ENCODE peak calls at places on chromosomes 11 and 22, in seven cellular contexts. One of them, this sample, is unnamed.

GRCh38 chr11:131598305-131598704 is 227.9 kb downstream of the NTM start:
- DNase-seq in heart left ventricle: no peak
- DNase-seq in HepG2: no peak
- DNase-seq in fibroblast of the aortic adventitia: no peak
- DNase-seq in cardiac fibroblast: no peak
- DNase-seq in GM23248: no peak
- DNase-seq in lung: no peak
- DNase-seq in this sample: no peak

GRCh38 chr11:59253001-59253400 is 40.3 kb upstream of the MPEG1 start:
- DNase-seq in heart left ventricle: no peak
- DNase-seq in HepG2: no peak
- DNase-seq in fibroblast of the aortic adventitia: no peak
- DNase-seq in cardiac fibroblast: no peak
- DNase-seq in GM23248: no peak
- DNase-seq in lung: no peak
- DNase-seq in this sample: no peak

GRCh38 chr22:49154433-49154832 is 673.2 kb downstream of the BRD1 start:
- DNase-seq in heart left ventricle: no peak
- DNase-seq in HepG2: no peak
- DNase-seq in fibroblast of the aortic adventitia: no peak
- DNase-seq in cardiac fibroblast: no peak
- DNase-seq in GM23248: no peak
- DNase-seq in lung: no peak
- DNase-seq in this sample: no peak

GRCh38 chr11:112997829-112998228 is 36.6 kb downstream of the NCAM1 start:
- DNase-seq in heart left ventricle: no peak
- DNase-seq in HepG2: no peak
- DNase-seq in fibroblast of the aortic adventitia: no peak
- DNase-seq in cardiac fibroblast: no peak
- DNase-seq in GM23248: no peak
- DNase-seq in lung: no peak
- DNase-seq in this sample: no peak

GRCh38 chr11:93000511-93001476 is 31.3 kb downstream of the MTNR1B start:
- DNase-seq in heart left ventricle: no peak
- DNase-seq in HepG2: peak
- DNase-seq in fibroblast of the aortic adventitia: peak
- DNase-seq in cardiac fibroblast: peak
- DNase-seq in GM23248: peak
- DNase-seq in lung: no peak
- DNase-seq in this sample: no peak

GRCh38 chr22:24244144-24244787 is 616 bp downstream of the GGT5 start:
- DNase-seq in heart left ventricle: peak
- DNase-seq in HepG2: no peak
- DNase-seq in fibroblast of the aortic adventitia: peak
- DNase-seq in cardiac fibroblast: peak
- DNase-seq in GM23248: peak
- DNase-seq in lung: no peak
- DNase-seq in this sample: no peak

GRCh38 chr11:75768112-75768908 is at the start of gene DGAT2:
- DNase-seq in heart left ventricle: peak
- DNase-seq in HepG2: peak
- DNase-seq in fibroblast of the aortic adventitia: peak
- DNase-seq in cardiac fibroblast: peak
- DNase-seq in GM23248: peak
- DNase-seq in lung: peak
- DNase-seq in this sample: peak

GRCh38 chr11:92050305-92050704 is 174.3 kb upstream of the FAT3 start:
- DNase-seq in heart left ventricle: no peak
- DNase-seq in HepG2: no peak
- DNase-seq in fibroblast of the aortic adventitia: no peak
- DNase-seq in cardiac fibroblast: no peak
- DNase-seq in GM23248: no peak
- DNase-seq in lung: no peak
- DNase-seq in this sample: no peak

GRCh38 chr11:67024410-67024809 is 1.5 kb downstream of the SYT12 start:
- DNase-seq in heart left ventricle: no peak
- DNase-seq in HepG2: no peak
- DNase-seq in fibroblast of the aortic adventitia: no peak
- DNase-seq in cardiac fibroblast: no peak
- DNase-seq in GM23248: no peak
- DNase-seq in lung: no peak
- DNase-seq in this sample: no peak

GRCh38 chr11:10326080-10326964 is 21.4 kb downstream of the ADM start:
- DNase-seq in heart left ventricle: no peak
- DNase-seq in HepG2: peak
- DNase-seq in fibroblast of the aortic adventitia: peak
- DNase-seq in cardiac fibroblast: peak
- DNase-seq in GM23248: peak
- DNase-seq in lung: no peak
- DNase-seq in this sample: peak

GRCh38 chr11:315051-315481 is 1.2 kb downstream of the IFITM1 start:
- DNase-seq in heart left ventricle: no peak
- DNase-seq in HepG2: peak
- DNase-seq in fibroblast of the aortic adventitia: no peak
- DNase-seq in cardiac fibroblast: no peak
- DNase-seq in GM23248: peak
- DNase-seq in lung: no peak
- DNase-seq in this sample: no peak

GRCh38 chr11:313304-313786 is 495 bp upstream of the IFITM1 start:
- DNase-seq in heart left ventricle: peak
- DNase-seq in HepG2: no peak
- DNase-seq in fibroblast of the aortic adventitia: no peak
- DNase-seq in cardiac fibroblast: peak
- DNase-seq in GM23248: peak
- DNase-seq in lung: no peak
- DNase-seq in this sample: no peak

GRCh38 chr11:312092-312816 is 1.6 kb upstream of the IFITM1 start:
- DNase-seq in heart left ventricle: no peak
- DNase-seq in HepG2: no peak
- DNase-seq in fibroblast of the aortic adventitia: peak
- DNase-seq in cardiac fibroblast: peak
- DNase-seq in GM23248: no peak
- DNase-seq in lung: no peak
- DNase-seq in this sample: no peak

GRCh38 chr11:315516-315994 is 1.7 kb downstream of the IFITM1 start:
- DNase-seq in heart left ventricle: no peak
- DNase-seq in HepG2: no peak
- DNase-seq in fibroblast of the aortic adventitia: no peak
- DNase-seq in cardiac fibroblast: no peak
- DNase-seq in GM23248: no peak
- DNase-seq in lung: no peak
- DNase-seq in this sample: no peak

DNA sequence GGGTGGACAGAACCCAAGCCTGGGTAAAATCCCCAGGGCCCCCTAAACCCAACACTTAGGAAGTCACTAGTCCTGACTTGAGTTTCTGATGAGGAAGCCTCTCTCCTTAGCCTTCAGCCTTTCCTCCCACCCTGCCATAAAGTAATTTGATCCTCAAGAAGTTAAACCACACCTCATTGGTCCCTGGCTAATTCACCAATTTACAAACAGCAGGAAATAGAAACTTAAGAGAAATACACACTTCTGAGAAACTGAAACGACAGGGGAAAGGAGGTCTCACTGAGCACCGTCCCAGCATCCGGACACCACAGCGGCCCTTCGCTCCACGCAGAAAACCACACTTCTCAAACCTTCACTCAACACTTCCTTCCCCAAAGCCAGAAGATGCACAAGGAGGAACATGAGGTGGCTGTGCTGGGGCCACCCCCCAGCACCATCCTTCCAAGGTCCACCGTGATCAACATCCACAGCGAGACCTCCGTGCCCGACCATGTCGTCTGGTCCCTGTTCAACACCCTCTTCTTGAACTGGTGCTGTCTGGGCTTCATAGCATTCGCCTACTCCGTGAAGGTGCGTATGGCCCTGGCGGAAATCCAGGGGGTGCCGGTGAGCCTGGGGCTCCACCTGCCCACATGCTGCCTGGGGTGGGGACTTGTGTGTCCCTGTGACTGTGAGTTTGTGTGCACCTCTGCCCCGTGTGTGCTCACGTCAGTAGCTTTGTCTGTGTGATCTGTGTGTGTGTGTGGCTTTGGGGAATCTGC is at the start of gene IFITM1:
- DNase-seq in heart left ventricle: peak
- DNase-seq in HepG2: no peak
- DNase-seq in fibroblast of the aortic adventitia: peak
- DNase-seq in cardiac fibroblast: peak
- DNase-seq in GM23248: peak
- DNase-seq in lung: no peak
- DNase-seq in this sample: peak
- H3K4me3 ChIP-seq in heart left ventricle: peak
- H3K4me3 ChIP-seq in HepG2: peak
- H3K4me3 ChIP-seq in fibroblast of the aortic adventitia: peak
- H3K4me3 ChIP-seq in cardiac fibroblast: peak
- H3K4me3 ChIP-seq in GM23248: peak
- H3K4me3 ChIP-seq in lung: peak
- H3K4me3 ChIP-seq in this sample: peak

DNA sequence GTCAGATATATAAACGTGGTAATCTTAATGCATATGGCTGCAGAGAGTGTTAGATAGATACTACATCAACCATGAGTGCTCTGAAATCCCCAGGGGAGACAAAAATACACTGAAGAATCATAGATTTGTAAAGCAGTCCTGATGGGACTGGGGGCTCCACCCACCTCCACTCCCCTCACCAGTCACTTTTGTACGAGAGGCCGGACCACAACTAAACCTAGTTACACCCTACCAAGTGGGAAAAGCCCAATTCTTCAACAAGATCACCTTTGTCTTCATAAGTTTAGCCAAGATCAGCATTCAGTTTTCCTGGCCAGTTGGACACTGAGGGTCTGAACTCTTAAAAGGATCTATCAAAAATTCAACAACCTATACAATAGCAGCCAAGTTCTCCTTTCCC is 1.5 kb downstream of the SF1 start:
- DNase-seq in heart left ventricle: no peak
- DNase-seq in HepG2: no peak
- DNase-seq in fibroblast of the aortic adventitia: no peak
- DNase-seq in cardiac fibroblast: no peak
- DNase-seq in GM23248: no peak
- DNase-seq in lung: no peak
- DNase-seq in this sample: no peak
- H3K4me3 ChIP-seq in heart left ventricle: peak
- H3K4me3 ChIP-seq in HepG2: peak
- H3K4me3 ChIP-seq in fibroblast of the aortic adventitia: peak
- H3K4me3 ChIP-seq in cardiac fibroblast: peak
- H3K4me3 ChIP-seq in GM23248: peak
- H3K4me3 ChIP-seq in lung: peak
- H3K4me3 ChIP-seq in this sample: peak

GRCh38 chr22:50705851-50706351 is 32.1 kb upstream of the ACR start:
- DNase-seq in heart left ventricle: peak
- DNase-seq in HepG2: no peak
- DNase-seq in fibroblast of the aortic adventitia: no peak
- DNase-seq in cardiac fibroblast: no peak
- DNase-seq in GM23248: no peak
- DNase-seq in lung: no peak
- DNase-seq in this sample: no peak

GRCh38 chr22:50706481-50707125 is 31.4 kb upstream of the ACR start:
- DNase-seq in heart left ventricle: peak
- DNase-seq in HepG2: no peak
- DNase-seq in fibroblast of the aortic adventitia: no peak
- DNase-seq in cardiac fibroblast: no peak
- DNase-seq in GM23248: no peak
- DNase-seq in lung: no peak
- DNase-seq in this sample: no peak

GRCh38 chr22:50704510-50705218 is 32.0 kb downstream of the SHANK3 start:
- DNase-seq in heart left ventricle: peak
- DNase-seq in HepG2: no peak
- DNase-seq in fibroblast of the aortic adventitia: no peak
- DNase-seq in cardiac fibroblast: no peak
- DNase-seq in GM23248: no peak
- DNase-seq in lung: no peak
- DNase-seq in this sample: no peak

GRCh38 chr22:50703726-50704509 is 31.3 kb downstream of the SHANK3 start:
- DNase-seq in heart left ventricle: peak
- DNase-seq in HepG2: no peak
- DNase-seq in fibroblast of the aortic adventitia: no peak
- DNase-seq in cardiac fibroblast: no peak
- DNase-seq in GM23248: no peak
- DNase-seq in lung: no peak
- DNase-seq in this sample: no peak

GRCh38 chr22:50705219-50705691 is 32.6 kb downstream of the SHANK3 start:
- DNase-seq in heart left ventricle: peak
- DNase-seq in HepG2: no peak
- DNase-seq in fibroblast of the aortic adventitia: peak
- DNase-seq in cardiac fibroblast: peak
- DNase-seq in GM23248: no peak
- DNase-seq in lung: no peak
- DNase-seq in this sample: peak
- H3K4me3 ChIP-seq in heart left ventricle: no peak
- H3K4me3 ChIP-seq in HepG2: no peak
- H3K4me3 ChIP-seq in fibroblast of the aortic adventitia: no peak
- H3K4me3 ChIP-seq in cardiac fibroblast: no peak
- H3K4me3 ChIP-seq in GM23248: no peak
- H3K4me3 ChIP-seq in lung: no peak
- H3K4me3 ChIP-seq in this sample: no peak

GRCh38 chr11:94585375-94585774 is 18.2 kb downstream of the PIWIL4 start:
- DNase-seq in heart left ventricle: no peak
- DNase-seq in HepG2: no peak
- DNase-seq in fibroblast of the aortic adventitia: no peak
- DNase-seq in cardiac fibroblast: no peak
- DNase-seq in GM23248: no peak
- DNase-seq in lung: no peak
- DNase-seq in this sample: no peak

GRCh38 chr11:94586978-94587377 is 19.8 kb downstream of the PIWIL4 start:
- DNase-seq in heart left ventricle: no peak
- DNase-seq in HepG2: no peak
- DNase-seq in fibroblast of the aortic adventitia: no peak
- DNase-seq in cardiac fibroblast: no peak
- DNase-seq in GM23248: no peak
- DNase-seq in lung: no peak
- DNase-seq in this sample: peak

GRCh38 chr11:94586546-94586945 is 19.4 kb downstream of the PIWIL4 start:
- DNase-seq in heart left ventricle: no peak
- DNase-seq in HepG2: no peak
- DNase-seq in fibroblast of the aortic adventitia: no peak
- DNase-seq in cardiac fibroblast: no peak
- DNase-seq in GM23248: no peak
- DNase-seq in lung: no peak
- DNase-seq in this sample: no peak

GRCh38 chr11:94583885-94584500 is 16.8 kb downstream of the PIWIL4 start:
- DNase-seq in heart left ventricle: no peak
- DNase-seq in HepG2: no peak
- DNase-seq in fibroblast of the aortic adventitia: peak
- DNase-seq in cardiac fibroblast: no peak
- DNase-seq in GM23248: peak
- DNase-seq in lung: no peak
- DNase-seq in this sample: no peak

DNA sequence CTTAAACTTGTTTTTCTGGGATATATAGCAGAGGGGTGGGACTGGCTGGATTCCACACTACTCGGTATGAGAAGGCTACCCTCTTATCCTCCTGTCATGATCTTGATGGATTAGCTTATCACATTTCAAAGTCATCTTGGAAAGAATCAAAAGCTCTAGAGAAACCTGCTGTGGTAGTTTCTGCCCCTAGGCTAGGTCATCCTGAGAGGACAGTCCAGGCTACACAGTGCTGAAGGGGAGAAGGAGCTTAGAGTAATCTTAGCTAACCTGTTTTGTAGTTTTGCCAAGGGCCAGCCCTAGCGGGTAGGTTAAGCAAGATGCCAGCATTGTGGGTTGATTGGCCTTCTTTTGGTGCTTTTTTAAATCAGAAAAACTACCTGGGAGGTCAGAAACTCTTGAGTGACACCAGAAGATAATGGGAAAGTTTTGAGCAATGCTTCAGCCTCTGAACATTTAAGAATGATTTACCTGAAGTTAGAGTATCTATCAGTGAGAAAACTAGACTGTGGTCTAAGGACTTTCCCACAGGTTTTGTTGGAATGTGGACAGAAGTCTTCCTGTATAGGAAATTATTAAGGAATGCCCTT is 21.3 kb downstream of the PIWIL4 start:
- DNase-seq in heart left ventricle: no peak
- DNase-seq in HepG2: no peak
- DNase-seq in fibroblast of the aortic adventitia: no peak
- DNase-seq in cardiac fibroblast: no peak
- DNase-seq in GM23248: no peak
- DNase-seq in lung: no peak
- DNase-seq in this sample: peak
- H3K4me3 ChIP-seq in heart left ventricle: no peak
- H3K4me3 ChIP-seq in HepG2: no peak
- H3K4me3 ChIP-seq in fibroblast of the aortic adventitia: no peak
- H3K4me3 ChIP-seq in cardiac fibroblast: no peak
- H3K4me3 ChIP-seq in GM23248: no peak
- H3K4me3 ChIP-seq in lung: no peak
- H3K4me3 ChIP-seq in this sample: no peak